ENCODE peak calls at places on chromosomes 13 and 19, in five cellular contexts. C is stomach, Q is transverse colon, J is H1, U is K562. G is an unnamed sample.

GRCh38 chr13:47896111-47896510 is 105.0 kb downstream of the SUCLA2 start:
- DNase-seq in J (no peak), Q (no peak), U (no peak), C (no peak), G (no peak)

GRCh38 chr19:6528544-6529121 is 2.2 kb upstream of the TNFSF9 start:
- DNase-seq in J (no peak), U (no peak), C (no peak), Q (peak), G (no peak)

GRCh38 chr13:49635599-49636433 is 7.5 kb downstream of the ARL11 start:
- DNase-seq in J (peak), U (no peak), Q (no peak), C (peak), G (peak)

GRCh38 chr19:6373813-6374108 is 1.2 kb downstream of the ALKBH7 start:
- DNase-seq in U (peak), C (no peak), Q (no peak), J (no peak), G (no peak)

GRCh38 chr13:65606622-65607021 is 1623.5 kb downstream of the PCDH9 start:
- DNase-seq in Q (no peak), J (no peak), C (no peak), U (no peak), G (no peak)

GRCh38 chr13:33487575-33488243 is 202.2 kb upstream of the STARD13 start:
- DNase-seq in Q (no peak), U (no peak), J (no peak), C (no peak), G (peak)

GRCh38 chr13:66992183-66992582 is 238.0 kb downstream of the PCDH9 start:
- DNase-seq in J (no peak), C (no peak), U (no peak), Q (no peak), G (no peak)

GRCh38 chr19:56611288-56611687 is 16.2 kb downstream of the ZNF71 start:
- DNase-seq in U (no peak), C (no peak), Q (no peak), J (no peak), G (no peak)

GRCh38 chr13:98672947-98673545 is 79.4 kb downstream of the SLC15A1 start:
- DNase-seq in J (peak), Q (peak), U (peak), C (peak), G (peak)

GRCh38 chr13:23867027-23867491 is 22.1 kb downstream of the MIPEP start:
- DNase-seq in U (no peak), C (no peak), Q (no peak), J (no peak), G (no peak)

GRCh38 chr19:53549354-53549753 is 11.4 kb downstream of the ZNF331 start:
- DNase-seq in C (no peak), J (no peak), U (no peak), Q (no peak), G (no peak)

GRCh38 chr13:40639226-40639681 is 27.2 kb downstream of the FOXO1 start:
- DNase-seq in J (no peak), C (no peak), U (no peak), Q (no peak), G (no peak)

GRCh38 chr13:33351324-33351723 is 65.8 kb upstream of the STARD13 start:
- DNase-seq in Q (peak), C (no peak), J (no peak), U (no peak), G (no peak)

GRCh38 chr19:30649934-30650614 is 277.9 kb downstream of the ZNF536 start:
- DNase-seq in J (peak), U (peak), Q (no peak), C (no peak), G (peak)

GRCh38 chr13:67076378-67076777 is 153.8 kb downstream of the PCDH9 start:
- DNase-seq in C (no peak), J (no peak), Q (no peak), U (no peak), G (no peak)

GRCh38 chr13:42644841-42645240 is 70.9 kb downstream of the TNFSF11 start:
- DNase-seq in C (no peak), Q (no peak), U (no peak), J (no peak), G (no peak)

GRCh38 chr13:50403311-50403710 is 388.1 kb downstream of the KCNRG start:
- DNase-seq in J (no peak), C (peak), U (no peak), Q (no peak), G (no peak)

GRCh38 chr19:35045667-35046300 is 4.3 kb downstream of the HPN start:
- DNase-seq in J (no peak), Q (no peak), C (no peak), U (peak), G (peak)

GRCh38 chr13:45564108-45564507 is 51.4 kb downstream of the ERICH6B start:
- DNase-seq in Q (no peak), U (no peak), J (no peak), C (no peak), G (no peak)

GRCh38 chr13:89831157-89831556 is 1516.3 kb upstream of the MIR17HG start:
- DNase-seq in U (no peak), Q (no peak), J (no peak), C (no peak), G (no peak)

GRCh38 chr13:109256866-109257760 is 529.3 kb downstream of the IRS2 start:
- DNase-seq in Q (no peak), J (no peak), C (no peak), U (no peak), G (no peak)

GRCh38 chr19:53951436-53951835 is 11.3 kb upstream of the CACNG8 start:
- DNase-seq in Q (no peak), U (no peak), J (no peak), C (no peak), G (no peak)

GRCh38 chr19:47272448-47273312 is 2.0 kb upstream of the INAFM1 start:
- DNase-seq in U (peak), C (peak), Q (peak), J (peak), G (no peak)

GRCh38 chr13:106573279-106573831 is 5.4 kb upstream of the ARGLU1 start:
- DNase-seq in U (no peak), Q (no peak), J (no peak), C (no peak), G (no peak)

GRCh38 chr13:76903544-76904162 is 17.4 kb upstream of the KCTD12 start:
- DNase-seq in C (peak), J (peak), Q (peak), U (peak), G (peak)

GRCh38 chr13:21139374-21139773 is 37.0 kb downstream of the SKA3 start:
- DNase-seq in Q (peak), U (no peak), C (no peak), J (no peak), G (no peak)

GRCh38 chr19:33767898-33768413 is 28.7 kb upstream of the KCTD15 start:
- DNase-seq in Q (no peak), U (peak), J (peak), C (no peak), G (no peak)

GRCh38 chr19:24057144-24057543 is 29.8 kb upstream of the ZNF254 start:
- DNase-seq in J (no peak), U (no peak), Q (no peak), C (no peak), G (no peak)

GRCh38 chr19:38034153-38034835 is 127.3 kb downstream of the SIPA1L3 start:
- DNase-seq in U (no peak), C (no peak), J (no peak), Q (peak), G (no peak)

GRCh38 chr19:45340899-45341453 is 426 bp downstream of the KLC3 start:
- DNase-seq in C (no peak), J (no peak), Q (no peak), U (no peak), G (no peak)

GRCh38 chr13:50387124-50387581 is 371.9 kb downstream of the KCNRG start:
- DNase-seq in C (peak), Q (peak), J (peak), U (peak), G (no peak)

GRCh38 chr19:50501568-50502475 is 9.2 kb downstream of the JOSD2 start:
- DNase-seq in U (no peak), Q (no peak), J (no peak), C (no peak), G (no peak)

GRCh38 chr13:46382224-46382623 is 4.8 kb downstream of the RUBCNL start:
- DNase-seq in U (no peak), J (no peak), C (no peak), Q (no peak), G (no peak)

GRCh38 chr19:14198384-14199376 is 7.3 kb downstream of the ADGRL1 start:
- DNase-seq in U (no peak), Q (no peak), J (no peak), C (no peak), G (no peak)

GRCh38 chr19:55502197-55502952 is 14.1 kb downstream of the SSC5D start:
- DNase-seq in C (no peak), J (no peak), Q (no peak), U (no peak), G (no peak)

GRCh38 chr13:112181336-112182051 is 114.5 kb downstream of the SOX1 start:
- DNase-seq in Q (no peak), U (no peak), C (no peak), J (no peak), G (no peak)

GRCh38 chr19:42268142-42268703 is 829 bp upstream of the CIC start:
- DNase-seq in C (peak), U (peak), Q (peak), J (peak), G (peak)

GRCh38 chr13:44335463-44335862 is 38.2 kb upstream of the SERP2 start:
- DNase-seq in C (no peak), J (no peak), Q (no peak), U (no peak), G (no peak)

GRCh38 chr13:31521466-31521865 is 217.9 kb upstream of the RXFP2 start:
- DNase-seq in J (no peak), U (no peak), C (no peak), Q (no peak), G (no peak)

GRCh38 chr19:11721681-11722080 is 17.1 kb downstream of the ZNF823 start:
- DNase-seq in U (no peak), Q (no peak), C (no peak), J (no peak), G (no peak)
- TF ChIP-seq EP300 in U (no peak), Q (no peak), C (no peak), J (no peak), G (no peak)

GRCh38 chr19:12737666-12738351 is 512 bp downstream of the GET3 start:
- DNase-seq in C (no peak), Q (no peak), U (no peak), J (no peak), G (no peak)

GRCh38 chr19:12733369-12733896 is 1.1 kb downstream of the TRIR start:
- DNase-seq in J (no peak), Q (no peak), C (no peak), U (peak), G (no peak)

GRCh38 chr19:12731337-12731736 is 3.1 kb downstream of the TRIR start:
- DNase-seq in C (no peak), U (no peak), Q (no peak), J (no peak), G (no peak)

GRCh38 chr19:12733907-12734214 is 623 bp downstream of the TRIR start:
- DNase-seq in J (no peak), Q (no peak), U (no peak), C (no peak), G (no peak)

GRCh38 chr19:12736854-12737665 is at the start of gene GET3:
- DNase-seq in Q (peak), U (peak), J (peak), C (peak), G (peak)
- TF ChIP-seq EP300 in Q (no peak), U (no peak), J (no peak), C (no peak), G (no peak)

DNA sequence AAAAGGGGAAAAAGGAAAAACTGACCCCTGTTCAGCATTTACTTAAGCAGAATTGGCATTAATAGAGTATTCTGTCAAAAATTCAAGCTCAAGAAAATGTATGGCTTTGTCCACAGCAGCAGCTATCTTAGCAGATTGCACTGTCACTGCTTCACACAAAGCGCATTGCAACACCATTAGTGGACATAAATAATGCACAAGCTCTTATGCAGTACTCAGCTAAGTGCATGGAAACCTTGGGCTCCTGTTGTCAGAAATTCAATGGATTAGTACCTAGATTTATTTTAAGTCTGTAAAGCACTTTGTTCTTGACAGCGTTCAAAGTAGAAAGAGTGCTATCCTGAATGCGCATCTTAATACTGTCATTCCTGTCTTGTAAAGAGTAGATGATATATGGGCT is 851.1 kb upstream of the KLHL1 start:
- DNase-seq in Q (no peak), J (no peak), C (no peak), U (no peak), G (no peak)
- TF ChIP-seq EP300 in Q (no peak), J (no peak), C (no peak), U (no peak), G (no peak)

DNA sequence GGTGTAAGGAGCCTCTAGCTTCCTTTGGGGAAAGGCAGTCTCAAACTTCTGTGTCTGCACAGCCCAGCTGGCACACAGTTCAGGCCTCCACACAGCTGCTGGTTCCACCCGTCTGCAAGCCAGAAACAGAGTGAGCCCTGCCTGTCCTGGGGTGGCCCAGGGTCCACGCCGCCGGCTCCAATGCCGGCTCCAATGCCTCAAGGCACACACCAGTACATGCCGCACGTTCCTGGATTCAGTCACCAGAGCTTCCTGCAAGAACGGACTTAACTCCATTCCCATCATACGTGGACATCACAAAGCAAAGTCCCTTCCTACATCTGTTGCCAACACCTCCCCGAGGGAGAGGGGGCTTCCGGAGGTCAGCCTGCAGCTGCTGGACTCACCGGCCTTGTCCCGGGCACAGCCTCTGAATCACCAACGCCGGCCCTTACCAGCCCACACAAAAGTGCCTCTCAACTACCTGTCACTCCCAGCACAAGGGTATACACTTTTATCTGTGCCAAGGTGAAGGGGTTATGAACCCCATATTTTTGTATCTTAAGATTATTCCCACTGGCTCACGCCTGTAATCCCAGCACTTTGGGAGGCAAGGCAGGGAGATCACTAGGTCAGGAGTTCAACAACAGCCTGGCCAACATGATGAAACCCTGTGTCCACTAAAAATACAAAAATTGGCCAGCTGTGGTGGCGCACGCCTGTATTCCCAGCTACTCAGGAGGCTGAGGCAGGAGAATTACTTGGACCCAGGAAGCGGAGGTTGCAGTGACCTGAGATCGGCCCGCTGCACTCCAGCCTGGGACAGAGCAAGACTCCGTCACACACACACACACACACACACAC is 8.4 kb downstream of the SH3GL1 start:
- DNase-seq in C (no peak), Q (no peak), U (no peak), J (no peak), G (no peak)
- TF ChIP-seq EP300 in C (no peak), Q (no peak), U (no peak), J (no peak), G (no peak)

GRCh38 chr19:9487016-9487415 is 11.4 kb downstream of the ZNF560 start:
- DNase-seq in C (no peak), U (no peak), Q (no peak), J (no peak), G (no peak)
- TF ChIP-seq EP300 in C (no peak), U (no peak), Q (no peak), J (no peak), G (no peak)

DNA sequence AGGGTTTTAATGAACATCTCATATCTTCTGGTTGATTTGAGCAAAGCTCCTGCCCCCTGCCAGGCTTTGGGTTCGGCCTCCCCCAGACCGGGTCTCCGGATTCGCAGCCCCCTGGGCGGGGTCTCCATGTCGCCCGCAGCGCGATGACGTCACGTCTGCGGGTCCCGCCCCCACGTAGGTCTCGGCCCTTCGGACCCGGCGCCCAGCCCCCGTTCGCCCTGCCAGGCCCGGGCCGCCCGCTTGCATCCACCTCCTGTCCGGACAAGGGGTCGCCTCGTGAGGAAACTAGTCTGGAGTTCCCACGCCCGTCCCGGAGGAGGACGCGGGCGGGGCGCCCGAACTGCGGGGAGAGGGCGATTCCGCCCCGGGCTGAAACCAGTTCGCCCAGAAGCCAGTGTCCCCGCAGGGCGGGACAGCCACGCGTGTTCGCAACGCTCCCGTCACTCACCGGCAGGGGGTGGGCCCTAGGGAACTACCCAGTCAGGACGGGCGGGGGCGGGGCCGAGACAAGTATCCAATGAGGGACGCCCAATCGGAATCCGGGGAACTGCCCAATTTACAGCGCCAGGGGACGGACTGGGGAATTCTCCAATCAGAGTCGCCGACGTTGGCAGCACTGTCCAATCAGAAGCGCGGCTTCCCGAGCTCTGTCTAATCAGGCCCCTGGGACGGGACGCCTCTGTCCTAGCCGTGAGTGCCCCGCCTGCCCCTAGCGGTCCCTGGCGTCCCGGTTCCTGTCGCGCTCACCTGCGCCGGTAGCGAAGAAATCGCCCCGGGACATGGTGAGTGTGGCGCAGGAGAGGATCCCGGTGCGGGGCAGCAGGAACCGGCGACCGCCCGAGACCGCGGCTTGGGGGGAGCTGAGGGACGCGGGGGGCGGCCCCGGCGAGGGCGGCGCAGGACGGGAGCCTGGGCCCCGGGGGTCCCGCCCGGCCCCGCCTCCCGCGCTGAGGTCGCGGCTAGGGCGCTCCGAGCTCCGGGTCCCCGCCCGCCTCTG is at the start of gene ZNF555:
- DNase-seq in C (peak), Q (peak), U (peak), J (peak), G (peak)
- TF ChIP-seq EP300 in C (peak), Q (no peak), U (no peak), J (no peak), G (no peak)

DNA sequence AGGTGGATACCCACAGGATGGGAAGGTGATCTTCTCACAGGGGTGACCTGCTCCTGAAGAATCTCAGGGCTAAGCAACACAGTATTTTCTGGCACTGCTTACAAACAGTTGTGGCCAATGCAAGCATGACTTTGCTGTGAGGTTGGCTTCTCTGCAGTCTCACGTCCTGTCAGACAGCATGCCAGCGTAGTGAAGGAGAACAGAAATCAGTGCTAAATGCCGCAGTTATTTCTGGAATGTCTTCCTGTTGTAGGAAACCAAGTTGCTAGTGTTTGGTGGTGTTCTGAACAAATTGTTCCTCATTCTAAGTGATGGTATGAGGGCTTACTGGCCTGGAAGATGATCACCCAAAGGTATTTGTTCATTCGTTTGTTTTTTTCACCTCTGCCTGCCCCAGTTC is 320.1 kb downstream of the MTUS2 start:
- DNase-seq in J (no peak), C (no peak), U (no peak), Q (no peak), G (no peak)
- TF ChIP-seq EP300 in J (no peak), C (peak), U (no peak), Q (peak), G (no peak)

GRCh38 chr19:48290923-48291700 is 21.2 kb downstream of the ZNF114 start:
- DNase-seq in J (peak), C (peak), U (peak), Q (peak), G (no peak)
- TF ChIP-seq EP300 in J (no peak), C (no peak), U (no peak), Q (no peak), G (no peak)

GRCh38 chr19:40959338-40959737 is 31.7 kb upstream of the CYP2B6 start:
- DNase-seq in Q (no peak), U (no peak), J (no peak), C (no peak), G (no peak)

GRCh38 chr19:40960780-40961179 is 30.3 kb upstream of the CYP2B6 start:
- DNase-seq in J (no peak), U (no peak), Q (no peak), C (no peak), G (no peak)

GRCh38 chr19:40960062-40960685 is 30.9 kb upstream of the CYP2B6 start:
- DNase-seq in Q (peak), U (no peak), J (no peak), C (no peak), G (no peak)

DNA sequence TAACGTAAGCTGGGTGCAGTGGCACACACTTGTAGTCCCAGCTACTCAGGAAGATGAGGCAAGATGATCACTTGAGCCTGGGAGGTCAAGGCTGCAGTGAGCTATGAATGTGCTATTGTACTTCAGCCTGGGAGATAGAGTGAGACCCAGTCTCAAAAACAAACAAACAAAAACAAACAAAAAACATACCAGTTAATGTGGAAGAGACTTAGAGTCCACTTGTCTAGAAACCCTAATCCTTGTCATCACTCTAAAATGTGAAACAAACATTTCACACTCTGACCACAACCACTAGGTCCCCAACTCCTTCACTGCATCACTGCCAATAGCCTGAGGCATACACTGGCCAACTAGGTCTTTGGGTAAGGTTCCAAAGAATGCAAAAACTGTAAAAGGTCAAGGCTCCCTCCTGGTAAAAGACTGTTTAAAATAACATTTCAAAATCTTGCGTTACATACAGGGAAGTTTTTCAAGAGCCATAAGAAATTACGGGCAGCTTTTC is 28.6 kb upstream of the CYP2B6 start:
- DNase-seq in U (no peak), J (no peak), C (no peak), Q (no peak), G (no peak)
- TF ChIP-seq EP300 in U (no peak), J (no peak), C (no peak), Q (no peak), G (no peak)